ENCODE peak calls at places on chromosomes 5 and 9, in five cellular contexts. N, W, V, H and U are unnamed samples.

GRCh38 chr9:118148990-118149389 is 444.8 kb downstream of the TLR4 start:
- DNase-seq in N (no peak), W (no peak), V (no peak), H (no peak), U (no peak)

GRCh38 chr5:2989517-2989916 is 238.0 kb upstream of the IRX2 start:
- DNase-seq in N (no peak), W (no peak), V (no peak), H (no peak), U (peak; percentile 72)

GRCh38 chr9:120877276-120878034 is 467 bp upstream of the PHF19 start:
- DNase-seq in N (peak; percentile 54), W (peak; percentile 57), V (no peak), H (peak; percentile 84), U (no peak)

GRCh38 chr5:140694276-140694675 is 3.0 kb downstream of the HARS2 start:
- DNase-seq in N (no peak), W (no peak), V (no peak), H (no peak), U (no peak)

GRCh38 chr5:17289681-17290619 is 72.5 kb downstream of the BASP1 start:
- DNase-seq in N (no peak), W (no peak), V (no peak), H (no peak), U (peak; percentile 70)

GRCh38 chr9:38066907-38067610 is 2.0 kb downstream of the SHB start:
- DNase-seq in N (no peak), W (peak; percentile 79), V (no peak), H (peak; percentile 84), U (peak; percentile 94)

GRCh38 chr9:133979124-133979920 is 12.8 kb downstream of the VAV2 start:
- DNase-seq in N (peak; percentile 80), W (no peak), V (no peak), H (peak; percentile 73), U (no peak)

GRCh38 chr5:16693879-16694278 is 77.1 kb upstream of the RETREG1 start:
- DNase-seq in N (no peak), W (no peak), V (no peak), H (no peak), U (no peak)

GRCh38 chr5:157252741-157253465 is 13.0 kb upstream of the CYFIP2 start:
- DNase-seq in N (no peak), W (no peak), V (peak; percentile 79), H (no peak), U (peak; percentile 70)

GRCh38 chr9:94772654-94773303 is 46.3 kb downstream of the AOPEP start:
- DNase-seq in N (no peak), W (no peak), V (no peak), H (no peak), U (no peak)

GRCh38 chr5:111984044-111984443 is 227.1 kb upstream of the NREP start:
- DNase-seq in N (no peak), W (no peak), V (no peak), H (no peak), U (no peak)

GRCh38 chr9:119509291-119509905 is 140.2 kb upstream of the BRINP1 start:
- DNase-seq in N (no peak), W (no peak), V (no peak), H (no peak), U (no peak)

DNA sequence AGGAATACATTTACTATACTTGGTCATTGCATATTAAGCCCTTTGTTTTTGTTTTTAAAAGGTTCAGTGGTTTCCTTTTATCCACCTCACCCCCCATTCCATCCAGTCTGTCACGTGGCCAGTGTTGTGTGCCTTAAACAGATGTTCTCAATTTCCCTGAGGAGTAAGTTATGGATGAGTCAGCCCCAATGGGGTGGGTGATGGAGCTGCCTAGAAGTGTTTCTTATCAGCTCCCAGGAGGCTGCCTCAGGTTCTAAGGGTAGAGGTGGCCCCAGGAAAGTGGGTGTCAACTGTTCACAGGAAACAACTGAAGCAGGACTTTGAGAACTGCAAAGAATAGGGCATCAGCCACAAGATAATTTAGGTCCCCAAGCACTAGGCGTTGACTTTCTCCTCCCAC is 41.1 kb downstream of the ACTBL2 start:
- DNase-seq in N (no peak), W (no peak), V (no peak), H (no peak), U (peak; percentile 72)
- TF ChIP-seq EP300 in N (no peak), W (no peak), V (no peak), H (no peak), U (no peak)

GRCh38 chr5:95788493-95788892 is 34.0 kb downstream of the GLRX start:
- DNase-seq in N (no peak), W (no peak), V (no peak), H (no peak), U (no peak)
- H3K27ac ChIP-seq in N (no peak overlapping the region), W (no peak overlapping the region), V (no peak overlapping the region), H (no peak overlapping the region), U (no peak overlapping the region)

DNA sequence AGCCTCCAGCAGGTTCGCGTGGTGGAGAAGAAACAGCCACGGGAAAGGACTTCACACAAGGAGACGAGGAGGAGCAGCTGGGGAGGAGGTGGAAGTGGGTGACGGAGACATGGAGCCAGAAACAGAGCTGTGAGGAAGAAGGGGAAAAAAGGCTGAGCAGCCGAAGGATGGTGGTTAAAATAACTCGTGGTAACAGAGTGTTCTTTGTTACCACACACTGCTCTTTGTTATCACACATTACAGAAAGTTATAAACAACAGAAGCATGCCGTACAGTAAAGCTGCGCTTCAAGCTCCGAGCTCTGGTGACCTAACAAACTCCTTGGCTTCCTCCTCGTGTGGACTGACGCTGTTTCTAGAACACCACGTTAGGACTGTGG is 215.4 kb downstream of the GLIS3 start:
- DNase-seq in N (no peak), W (no peak), V (no peak), H (peak; percentile 76), U (no peak)
- TF ChIP-seq EP300 in N (no peak), W (peak; percentile 63), V (no peak), H (no peak), U (peak; percentile 3)

GRCh38 chr9:105074501-105074900 is 146.5 kb upstream of the ABCA1 start:
- DNase-seq in N (no peak), W (no peak), V (no peak), H (no peak), U (no peak)

GRCh38 chr9:105070176-105070575 is 142.2 kb upstream of the ABCA1 start:
- DNase-seq in N (no peak), W (no peak), V (no peak), H (no peak), U (no peak)

GRCh38 chr9:105076729-105077128 is 148.8 kb upstream of the ABCA1 start:
- DNase-seq in N (no peak), W (no peak), V (no peak), H (no peak), U (no peak)

GRCh38 chr9:105072476-105072875 is 144.5 kb upstream of the ABCA1 start:
- DNase-seq in N (no peak), W (no peak), V (no peak), H (no peak), U (no peak)

DNA sequence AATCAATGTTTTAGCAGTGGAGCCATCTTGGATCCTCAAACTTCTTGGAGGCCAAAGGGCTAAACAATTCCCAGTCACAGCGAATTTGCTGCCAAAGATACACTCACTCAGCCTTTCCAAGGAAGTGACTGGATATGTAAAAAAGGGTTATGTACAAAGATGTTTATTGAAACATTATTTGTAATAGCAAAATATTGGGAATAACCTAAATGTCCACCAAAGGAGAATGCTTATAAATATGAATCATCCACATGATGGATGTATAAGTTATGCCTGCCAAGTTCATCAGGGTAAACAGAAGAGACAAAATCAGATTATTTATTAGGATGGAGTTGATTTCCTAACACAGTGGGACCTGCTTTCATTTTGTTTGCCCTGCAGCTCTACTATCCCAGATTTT is 145.2 kb upstream of the ABCA1 start:
- DNase-seq in N (no peak), W (no peak), V (no peak), H (no peak), U (no peak)
- H3K27ac ChIP-seq in N (no peak overlapping the region), W (no peak overlapping the region), V (no peak overlapping the region), H (no peak overlapping the region), U (no peak overlapping the region)

GRCh38 chr9:72524820-72525539 is 3.6 kb downstream of the TMC1 start:
- DNase-seq in N (no peak), W (peak; percentile 70), V (peak; percentile 76), H (peak; percentile 82), U (no peak)

GRCh38 chr9:72529531-72529930 is 8.1 kb downstream of the TMC1 start:
- DNase-seq in N (no peak), W (no peak), V (no peak), H (no peak), U (no peak)

GRCh38 chr9:72527801-72528195 is 6.4 kb downstream of the TMC1 start:
- DNase-seq in N (no peak), W (no peak), V (no peak), H (no peak), U (no peak)

DNA sequence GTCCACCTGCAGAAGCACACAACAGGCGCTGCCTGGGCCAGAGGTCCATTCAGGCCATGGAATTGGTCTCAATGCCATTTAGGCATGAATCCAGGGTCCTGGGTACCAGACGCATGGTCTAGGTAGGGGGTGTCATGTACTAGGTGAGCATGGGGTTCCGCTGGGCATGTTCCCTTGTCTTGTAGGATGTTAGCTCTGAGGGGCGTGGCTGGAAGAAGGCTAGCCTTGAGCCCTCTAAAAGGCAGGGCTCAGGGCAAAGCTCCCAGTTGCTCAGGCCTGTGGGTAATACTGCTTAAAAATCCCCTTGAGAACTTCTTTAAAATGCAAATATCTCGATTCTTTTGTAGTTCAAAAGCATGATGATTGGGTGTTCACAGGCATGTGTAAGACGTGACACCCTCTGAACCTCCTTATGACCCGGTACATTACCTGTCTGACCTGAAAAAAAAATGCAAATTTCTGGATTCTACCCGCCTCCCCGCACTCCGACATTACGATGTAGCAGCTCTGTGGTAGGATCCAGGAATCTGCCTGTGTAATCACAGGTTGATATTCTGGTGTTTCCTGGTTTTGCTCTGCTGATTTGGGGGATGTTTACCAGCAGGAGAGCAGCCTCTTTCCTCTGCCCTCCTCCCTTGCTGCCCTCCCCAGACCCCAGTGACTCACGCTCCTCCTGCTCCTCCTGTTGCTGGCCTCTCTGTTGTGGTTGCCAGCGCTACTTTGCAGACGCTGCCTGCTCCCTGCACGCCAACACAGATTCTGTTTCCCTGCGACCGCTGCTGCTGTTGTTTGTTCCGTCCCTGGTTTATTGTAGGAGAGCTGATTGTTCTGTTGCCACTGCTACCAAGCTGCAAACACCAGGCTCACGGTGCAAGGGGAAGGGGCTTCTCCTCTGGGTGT is 5.7 kb downstream of the TMC1 start:
- DNase-seq in N (peak; percentile 10), W (peak; percentile 68), V (peak; percentile 77), H (peak; percentile 93), U (no peak)
- TF ChIP-seq EP300 in N (no peak), W (no peak), V (peak; percentile 3), H (no peak), U (no peak)

GRCh38 chr5:88886756-88887741 is 4.1 kb upstream of the MEF2C start:
- DNase-seq in N (no peak), W (no peak), V (no peak), H (no peak), U (no peak)

GRCh38 chr5:88888799-88889164 is 5.8 kb upstream of the MEF2C start:
- DNase-seq in N (no peak), W (no peak), V (no peak), H (no peak), U (no peak)

GRCh38 chr5:88889165-88890069 is 6.4 kb upstream of the MEF2C start:
- DNase-seq in N (no peak), W (no peak), V (no peak), H (peak; percentile 86), U (no peak)

GRCh38 chr5:88890070-88890781 is 7.2 kb upstream of the MEF2C start:
- DNase-seq in N (no peak), W (no peak), V (no peak), H (no peak), U (no peak)

GRCh38 chr5:88888291-88888690 is 5.3 kb upstream of the MEF2C start:
- DNase-seq in N (no peak), W (no peak), V (no peak), H (no peak), U (no peak)
- H3K27ac ChIP-seq in N (no peak overlapping the region), W (peak overlapping the region; percentile 82), V (peak overlapping the region; percentile 98), H (peak overlapping the region; percentile 93), U (peak overlapping the region; percentile 91)